ENCODE peak calls at places on chromosomes 13 and 19, in five cellular contexts. N is adrenal gland, G is PC-9, O is breast epithelium, Q is fibroblast of lung. K is an unnamed sample.

GRCh38 chr19:35206379-35206778 is 22.2 kb downstream of the FAM187B start:
- DNase-seq in N (no peak), Q (no peak), O (no peak), G (no peak), K (no peak)

GRCh38 chr13:48831248-48831647 is 144.5 kb upstream of the FNDC3A start:
- DNase-seq in Q (peak; percentile 29), N (no peak), G (no peak), O (no peak), K (no peak)

GRCh38 chr13:90230311-90230710 is 1117.2 kb upstream of the MIR17HG start:
- DNase-seq in N (no peak), O (no peak), G (no peak), Q (no peak), K (no peak)

GRCh38 chr13:60617863-60618733 is 221.1 kb downstream of the TDRD3 start:
- DNase-seq in O (no peak), G (peak; percentile 1), Q (peak; percentile 41), N (peak; percentile 25), K (no peak)

GRCh38 chr13:110539894-110540293 is 21.6 kb downstream of the RAB20 start:
- DNase-seq in G (no peak), N (no peak), O (no peak), Q (no peak), K (no peak)

GRCh38 chr19:53871448-53871847 is 3.8 kb downstream of the MYADM start:
- DNase-seq in O (no peak), G (no peak), N (no peak), Q (no peak), K (no peak)

GRCh38 chr19:33409035-33409434 is 35.5 kb downstream of the CEBPG start:
- DNase-seq in G (no peak), Q (no peak), O (no peak), N (no peak), K (no peak)

GRCh38 chr19:29091127-29091526 is 121.8 kb downstream of the UQCRFS1 start:
- DNase-seq in G (no peak), Q (no peak), N (no peak), O (no peak), K (no peak)

GRCh38 chr13:47853236-47853635 is 147.8 kb downstream of the SUCLA2 start:
- DNase-seq in Q (peak; percentile 53), G (no peak), O (no peak), N (no peak), K (no peak)

GRCh38 chr19:23801798-23802197 is 43.1 kb upstream of the ZNF681 start:
- DNase-seq in Q (no peak), O (no peak), N (no peak), G (no peak), K (no peak)

GRCh38 chr19:1247747-1248453 is 483 bp upstream of the MIDN start:
- DNase-seq in G (peak; percentile 78), Q (peak; percentile 71), N (peak; percentile 89), O (no peak), K (no peak)

GRCh38 chr19:11090264-11091032 is 1.2 kb downstream of the LDLR start:
- DNase-seq in N (peak; percentile 98), O (peak; percentile 99), Q (peak; percentile 95), G (peak; percentile 96), K (peak; percentile 88)

GRCh38 chr19:10568444-10568825 is 344 bp downstream of the CDKN2D start:
- DNase-seq in O (peak; percentile 51), Q (no peak), G (no peak), N (peak; percentile 51), K (no peak)

GRCh38 chr13:32537580-32538233 is 888 bp downstream of the N4BP2L2 start:
- DNase-seq in Q (peak; percentile 7), G (peak; percentile 2), N (peak; percentile 50), O (peak; percentile 30), K (no peak)

GRCh38 chr13:38394777-38395504 is 45.3 kb downstream of the UFM1 start:
- DNase-seq in Q (peak; percentile 67), N (no peak), O (no peak), G (no peak), K (no peak)

GRCh38 chr13:29684441-29684840 is 89.0 kb upstream of the SLC7A1 start:
- DNase-seq in O (no peak), G (no peak), Q (peak; percentile 81), N (no peak), K (no peak)

GRCh38 chr19:47797996-47798903 is 6.1 kb downstream of the TPRX1 start:
- DNase-seq in N (no peak), Q (no peak), G (no peak), O (no peak), K (no peak)

DNA sequence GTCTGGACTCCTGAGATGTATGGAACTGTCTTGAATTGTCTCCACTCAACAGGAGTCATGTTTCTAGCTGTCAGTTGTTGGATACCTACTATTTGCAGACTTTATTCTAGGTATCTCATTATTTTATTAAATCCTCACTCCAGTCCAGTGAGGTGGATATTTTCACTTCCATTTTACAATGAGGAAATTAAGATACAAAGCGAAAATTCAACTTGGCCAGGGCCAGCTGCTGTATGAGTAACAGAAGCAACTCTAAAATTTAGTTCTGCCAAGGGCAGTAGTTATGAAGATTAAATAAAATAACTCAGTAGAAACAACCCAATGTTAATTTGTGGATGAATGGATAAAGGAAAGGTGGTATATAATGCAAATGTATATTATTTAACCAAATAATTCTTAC is 12.6 kb upstream of the NDFIP2 start:
- DNase-seq in G (no peak), Q (no peak), N (no peak), O (no peak), K (no peak)
- TF ChIP-seq CTCF in G (no peak), Q (no peak), N (no peak), O (no peak), K (no peak)

GRCh38 chr19:21680679-21681078 is 86.7 kb downstream of the ZNF100 start:
- DNase-seq in N (no peak), O (no peak), Q (no peak), G (no peak), K (no peak)
- H3K4me1 ChIP-seq in N (no peaks in the 10 kb centered on the region), O (no peaks in the 10 kb centered on the region), Q (no peaks in the 10 kb centered on the region), G (no peaks in the 10 kb centered on the region), K (no peaks in the 10 kb centered on the region)

GRCh38 chr13:95512957-95513356 is 39.6 kb upstream of the CLDN10 start:
- DNase-seq in Q (no peak), O (no peak), G (no peak), N (no peak), K (no peak)
- H3K4me3 ChIP-seq in Q (no peak overlapping the region), O (no peak overlapping the region), G (no peak overlapping the region), N (no peak overlapping the region), K (no peak overlapping the region)

DNA sequence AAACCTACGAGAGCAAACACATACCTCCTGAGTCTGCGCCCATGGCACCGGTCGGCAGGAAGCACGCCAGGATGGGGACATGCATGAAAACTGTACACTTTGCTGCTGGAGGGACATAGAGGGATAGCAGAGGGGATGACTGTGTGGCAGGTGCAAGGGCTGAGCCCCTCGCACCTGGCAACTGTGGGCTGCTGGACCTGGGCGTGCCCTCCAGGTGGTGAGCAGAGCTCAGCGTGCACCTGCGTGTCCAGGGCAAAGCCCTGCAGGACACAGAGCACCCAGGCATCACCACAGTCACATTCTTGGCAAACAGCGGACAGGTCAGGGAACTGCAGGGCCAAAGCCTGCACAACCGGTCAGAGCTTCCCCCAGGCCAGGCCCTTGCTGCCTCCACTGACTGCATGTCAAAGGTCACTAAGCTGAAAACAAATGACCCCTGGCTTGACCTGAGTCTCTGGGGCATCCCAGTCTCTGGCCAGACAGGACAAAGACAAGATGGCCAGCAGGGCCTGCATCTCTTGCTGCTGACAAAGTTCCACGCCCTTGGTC is 9.0 kb upstream of the ISYNA1 start:
- DNase-seq in G (peak; percentile 50), O (no peak), Q (no peak), N (no peak), K (no peak)
- TF ChIP-seq CTCF in G (no peak), O (no peak), Q (no peak), N (no peak), K (no peak)